ENCODE peak calls at places on chromosomes 5 and 9, in seven cellular contexts. T, F, B, N, Q, Y and R are unnamed samples.

GRCh38 chr5:43017438-43017820 is 22.7 kb downstream of the ANXA2R start:
- DNase-seq in T (peak; percentile 55), F (no peak), B (no peak), N (peak; percentile 58), Q (peak; percentile 56), Y (no peak), R (peak; percentile 50)

GRCh38 chr5:58300346-58300745 is 159.5 kb downstream of the PLK2 start:
- DNase-seq in T (no peak), F (no peak), B (no peak), N (no peak), Q (no peak), Y (no peak), R (no peak)

GRCh38 chr9:99445377-99445891 is 223.4 kb downstream of the SEC61B start:
- DNase-seq in T (peak; percentile 90), F (peak; percentile 73), B (no peak), N (no peak), Q (peak; percentile 76), Y (peak; percentile 26), R (peak; percentile 97)

GRCh38 chr9:2559212-2560152 is 62.1 kb upstream of the VLDLR start:
- DNase-seq in T (peak; percentile 95), F (peak; percentile 48), B (peak; percentile 83), N (peak; percentile 93), Q (peak; percentile 57), Y (peak; percentile 35), R (peak; percentile 92)

GRCh38 chr5:50730336-50730735 is 63.9 kb downstream of the PARP8 start:
- DNase-seq in T (no peak), F (no peak), B (no peak), N (no peak), Q (no peak), Y (no peak), R (no peak)

GRCh38 chr5:78050888-78051287 is 243.6 kb downstream of the AP3B1 start:
- DNase-seq in T (peak; percentile 80), F (no peak), B (no peak), N (no peak), Q (peak; percentile 65), Y (no peak), R (no peak)

GRCh38 chr9:72276429-72276828 is 88.6 kb downstream of the ZFAND5 start:
- DNase-seq in T (no peak), F (no peak), B (no peak), N (no peak), Q (no peak), Y (no peak), R (no peak)

GRCh38 chr9:88534456-88535225 is at the start of gene NXNL2:
- DNase-seq in T (peak; percentile 82), F (peak; percentile 43), B (peak; percentile 91), N (peak; percentile 74), Q (peak; percentile 76), Y (peak; percentile 77), R (peak; percentile 67)

GRCh38 chr9:134449180-134449916 is 123.1 kb downstream of the RXRA start:
- DNase-seq in T (peak; percentile 94), F (peak; percentile 93), B (peak; percentile 93), N (peak; percentile 98), Q (peak; percentile 87), Y (peak; percentile 95), R (peak; percentile 94)

GRCh38 chr9:128072144-128073021 is 4.4 kb downstream of the SLC25A25 start:
- DNase-seq in T (peak; percentile 73), F (peak; percentile 91), B (peak; percentile 88), N (peak; percentile 96), Q (peak; percentile 84), Y (peak; percentile 89), R (peak; percentile 84)

GRCh38 chr5:132199116-132199680 is 28.5 kb downstream of the P4HA2 start:
- DNase-seq in T (no peak), F (no peak), B (no peak), N (peak; percentile 50), Q (no peak), Y (no peak), R (no peak)

GRCh38 chr5:72599519-72600400 is 92.5 kb upstream of the ZNF366 start:
- DNase-seq in T (peak; percentile 51), F (no peak), B (no peak), N (no peak), Q (peak; percentile 53), Y (no peak), R (peak; percentile 82)

GRCh38 chr5:129097498-129098296 is 3.1 kb downstream of the ISOC1 start:
- DNase-seq in T (no peak), F (peak; percentile 27), B (no peak), N (peak; percentile 53), Q (no peak), Y (no peak), R (no peak)

GRCh38 chr5:129101794-129102193 is 7.2 kb downstream of the ISOC1 start:
- DNase-seq in T (no peak), F (no peak), B (no peak), N (no peak), Q (no peak), Y (no peak), R (no peak)

GRCh38 chr5:129096382-129096991 is 1.9 kb downstream of the ISOC1 start:
- DNase-seq in T (no peak), F (no peak), B (no peak), N (no peak), Q (peak; percentile 31), Y (no peak), R (no peak)

GRCh38 chr5:129099184-129099570 is 4.6 kb downstream of the ISOC1 start:
- DNase-seq in T (peak; percentile 8), F (no peak), B (no peak), N (no peak), Q (no peak), Y (no peak), R (no peak)

DNA sequence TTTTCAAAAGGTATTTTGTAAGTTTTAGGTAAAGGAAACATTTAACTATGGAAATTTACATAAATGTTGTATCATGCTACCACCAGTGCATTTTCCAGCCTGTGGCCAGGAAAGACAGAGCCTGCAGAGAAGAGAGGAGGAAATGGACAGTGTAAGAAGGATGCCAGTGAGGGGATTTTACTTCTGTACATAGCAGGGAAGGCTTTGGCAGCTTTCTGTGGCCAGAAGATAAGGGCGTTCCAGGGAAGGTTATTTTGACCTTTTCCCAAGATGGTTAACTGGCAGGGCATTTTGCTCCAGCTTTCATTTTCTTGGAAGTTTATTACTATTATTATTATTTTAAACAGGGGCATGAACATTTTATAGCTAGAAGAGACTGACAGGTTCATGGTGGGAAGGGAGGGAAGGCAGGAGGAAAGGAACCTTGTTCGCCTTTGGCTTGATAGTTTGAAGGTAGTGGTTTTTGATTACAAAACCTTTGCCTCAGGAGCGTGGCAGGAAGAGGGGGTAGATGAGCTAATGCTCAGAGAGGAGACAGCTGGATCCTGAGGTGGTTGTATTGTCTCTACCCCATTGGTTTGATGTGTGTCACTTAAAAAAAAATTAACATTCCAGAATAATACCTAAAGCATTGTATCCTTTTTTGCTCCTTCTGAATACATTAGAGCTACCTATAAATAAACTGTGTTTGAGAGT is 4.1 kb downstream of the ISOC1 start:
- DNase-seq in T (no peak), F (no peak), B (no peak), N (no peak), Q (no peak), Y (no peak), R (no peak)
- H3K4me3 ChIP-seq in T (no peak overlapping the region), F (no peak overlapping the region), B (no peak overlapping the region), N (no peak overlapping the region), Q (no peak overlapping the region), Y (no peak overlapping the region), R (no peak overlapping the region)

DNA sequence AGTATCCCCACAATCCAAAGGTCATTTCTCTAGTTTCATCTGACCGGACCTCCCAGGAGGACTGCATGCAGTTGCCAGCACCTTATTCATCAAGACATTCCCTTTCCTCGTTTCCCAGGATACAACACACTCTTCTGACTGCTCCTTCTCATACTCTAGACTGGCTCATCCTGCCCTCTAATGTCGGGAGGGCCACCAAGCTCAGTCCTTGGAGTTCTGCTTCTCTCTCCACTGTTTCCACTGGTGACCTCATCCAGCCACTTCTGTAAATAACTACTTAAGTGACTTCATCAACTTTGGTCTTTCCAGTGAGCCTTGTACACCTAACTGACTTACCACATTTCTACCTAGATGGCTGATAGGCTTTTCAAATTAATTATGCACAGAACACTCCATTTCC is 179.1 kb downstream of the EPB41L4A start:
- DNase-seq in T (peak; percentile 0), F (no peak), B (no peak), N (no peak), Q (peak; percentile 21), Y (no peak), R (no peak)
- TF ChIP-seq CTCF in T (no peak), F (no peak), B (no peak), N (no peak), Q (no peak), Y (no peak), R (no peak)

GRCh38 chr5:3344671-3345070 is 251.0 kb upstream of the IRX1 start:
- DNase-seq in T (no peak), F (no peak), B (no peak), N (no peak), Q (no peak), Y (no peak), R (no peak)
- H3K4me3 ChIP-seq in T (no peak overlapping the region), F (no peak overlapping the region), B (no peak overlapping the region), N (no peak overlapping the region), Q (no peak overlapping the region), Y (no peak overlapping the region), R (no peak overlapping the region)

GRCh38 chr5:31889131-31889561 is 250.2 kb downstream of the PDZD2 start:
- DNase-seq in T (no peak), F (no peak), B (no peak), N (no peak), Q (no peak), Y (peak; percentile 56), R (no peak)
- TF ChIP-seq CTCF in T (no peak), F (no peak), B (no peak), N (no peak), Q (no peak), Y (no peak), R (no peak)

GRCh38 chr5:85293139-85293785 is 908.6 kb upstream of the EDIL3 start:
- DNase-seq in T (peak; percentile 0), F (no peak), B (no peak), N (no peak), Q (peak; percentile 45), Y (peak; percentile 32), R (peak; percentile 11)
- H3K4me3 ChIP-seq in T (peak overlapping the region; percentile 33), F (no peak overlapping the region), B (peak overlapping the region; percentile 63), N (no peak overlapping the region), Q (peak overlapping the region; percentile 66), Y (peak overlapping the region; percentile 37), R (no peak overlapping the region)